ENCODE peak calls at places on chromosomes 4 and X, in six cellular contexts. U is upper lobe of left lung, C is body of pancreas, F is CD14-positive monocyte, W is neural crest cell, R is heart left ventricle. N is an unnamed sample.

GRCh38 chr4:48340905-48341775 is at the start of gene SLAIN2:
- DNase-seq in U (peak), C (peak), F (peak), W (peak), R (peak), N (peak)

GRCh38 chrX:50111762-50112161 is 89.0 kb downstream of the AKAP4 start:
- DNase-seq in U (peak), C (peak), F (no peak), W (no peak), R (no peak), N (no peak)

GRCh38 chr4:87947381-87948160 is 27.9 kb upstream of the SPP1 start:
- DNase-seq in U (no peak), C (no peak), F (no peak), W (no peak), R (no peak), N (no peak)

GRCh38 chr4:159506801-159507517 is 404.1 kb downstream of the RAPGEF2 start:
- DNase-seq in U (no peak), C (no peak), F (no peak), W (no peak), R (no peak), N (no peak)

GRCh38 chr4:120466429-120466828 is 399.8 kb upstream of the MAD2L1 start:
- DNase-seq in U (no peak), C (no peak), F (no peak), W (no peak), R (no peak), N (no peak)

GRCh38 chr4:121252224-121252806 is 88.2 kb upstream of the TNIP3 start:
- DNase-seq in U (peak), C (peak), F (no peak), W (peak), R (peak), N (peak)

GRCh38 chrX:9873952-9874351 is 87.7 kb downstream of the SHROOM2 start:
- DNase-seq in U (peak), C (peak), F (no peak), W (no peak), R (no peak), N (peak)

GRCh38 chr4:84733343-84734033 is 150.6 kb downstream of the CDS1 start:
- DNase-seq in U (no peak), C (no peak), F (no peak), W (no peak), R (peak), N (no peak)

GRCh38 chr4:176563591-176563990 is 229.1 kb downstream of the VEGFC start:
- DNase-seq in U (no peak), C (no peak), F (no peak), W (no peak), R (no peak), N (no peak)

GRCh38 chrX:69085151-69085550 is 80.1 kb downstream of the PJA1 start:
- DNase-seq in U (no peak), C (no peak), F (no peak), W (no peak), R (no peak), N (no peak)

GRCh38 chr4:113106076-113106475 is 56.6 kb downstream of the ANK2 start:
- DNase-seq in U (no peak), C (no peak), F (no peak), W (no peak), R (no peak), N (no peak)

GRCh38 chr4:138405934-138406567 is 163.9 kb upstream of the SLC7A11 start:
- DNase-seq in U (no peak), C (no peak), F (no peak), W (no peak), R (no peak), N (no peak)

GRCh38 chr4:38857354-38858096 is 908 bp upstream of the TLR6 start:
- DNase-seq in U (peak), C (peak), F (peak), W (no peak), R (peak), N (no peak)

GRCh38 chr4:132097046-132097445 is 1052.0 kb upstream of the PCDH10 start:
- DNase-seq in U (no peak), C (no peak), F (no peak), W (no peak), R (no peak), N (no peak)

GRCh38 chrX:134692990-134693389 is 34.7 kb upstream of the PLAC1 start:
- DNase-seq in U (no peak), C (no peak), F (no peak), W (no peak), R (no peak), N (no peak)

GRCh38 chrX:63661676-63662075 is 123.3 kb downstream of the ARHGEF9 start:
- DNase-seq in U (no peak), C (no peak), F (no peak), W (no peak), R (no peak), N (no peak)

GRCh38 chr4:177285953-177286352 is 23.7 kb upstream of the NEIL3 start:
- DNase-seq in U (no peak), C (no peak), F (no peak), W (no peak), R (no peak), N (no peak)

GRCh38 chrX:153622661-153623309 is 23.8 kb upstream of the CCNQ start:
- DNase-seq in U (no peak), C (no peak), F (no peak), W (no peak), R (no peak), N (no peak)

GRCh38 chr4:166625018-166625637 is 609.2 kb downstream of the SPOCK3 start:
- DNase-seq in U (no peak), C (no peak), F (no peak), W (no peak), R (no peak), N (no peak)

GRCh38 chr4:85862896-85863295 is 387.9 kb downstream of the ARHGAP24 start:
- DNase-seq in U (no peak), C (no peak), F (no peak), W (no peak), R (no peak), N (no peak)

GRCh38 chr4:130257271-130257670 is 1161.3 kb downstream of the C4orf33 start:
- DNase-seq in U (no peak), C (no peak), F (no peak), W (no peak), R (no peak), N (no peak)

GRCh38 chrX:107684956-107685385 is 56.7 kb downstream of the PRPS1 start:
- DNase-seq in U (peak), C (peak), F (peak), W (no peak), R (peak), N (peak)

GRCh38 chr4:100649478-100649877 is 131.7 kb upstream of the EMCN start:
- DNase-seq in U (no peak), C (no peak), F (no peak), W (no peak), R (no peak), N (no peak)

GRCh38 chrX:9337056-9337455 is 127.8 kb upstream of the TBL1X start:
- DNase-seq in U (no peak), C (peak), F (no peak), W (no peak), R (no peak), N (no peak)

GRCh38 chrX:19017271-19017670 is 33.4 kb upstream of the PHKA2 start:
- DNase-seq in U (no peak), C (no peak), F (no peak), W (peak), R (no peak), N (peak)

GRCh38 chr4:25861951-25862410 is 807 bp downstream of the SEL1L3 start:
- DNase-seq in U (peak), C (peak), F (no peak), W (no peak), R (no peak), N (peak)

GRCh38 chr4:107757293-107757692 is 37.3 kb upstream of the PAPSS1 start:
- DNase-seq in U (no peak), C (no peak), F (no peak), W (no peak), R (no peak), N (no peak)

GRCh38 chr4:30386266-30386895 is 333.8 kb upstream of the PCDH7 start:
- DNase-seq in U (no peak), C (no peak), F (no peak), W (no peak), R (no peak), N (no peak)

GRCh38 chr4:150510176-150510875 is 71.6 kb upstream of the MAB21L2 start:
- DNase-seq in U (no peak), C (no peak), F (no peak), W (no peak), R (no peak), N (no peak)

GRCh38 chr4:24963277-24963676 is 50.4 kb upstream of the CCDC149 start:
- DNase-seq in U (no peak), C (no peak), F (no peak), W (no peak), R (no peak), N (no peak)

GRCh38 chr4:144647095-144647959 is 1.4 kb downstream of the HHIP start:
- DNase-seq in U (no peak), C (no peak), F (no peak), W (no peak), R (no peak), N (peak)

GRCh38 chr4:123838426-123838825 is 441.8 kb downstream of the SPRY1 start:
- DNase-seq in U (no peak), C (no peak), F (no peak), W (no peak), R (no peak), N (no peak)

GRCh38 chr4:55635760-55636621 is at the start of gene NMU:
- DNase-seq in U (peak), C (peak), F (no peak), W (peak), R (no peak), N (peak)
- TF ChIP-seq CTCF in U (peak), C (no peak), F (no peak), W (peak), R (peak), N (no peak)

DNA sequence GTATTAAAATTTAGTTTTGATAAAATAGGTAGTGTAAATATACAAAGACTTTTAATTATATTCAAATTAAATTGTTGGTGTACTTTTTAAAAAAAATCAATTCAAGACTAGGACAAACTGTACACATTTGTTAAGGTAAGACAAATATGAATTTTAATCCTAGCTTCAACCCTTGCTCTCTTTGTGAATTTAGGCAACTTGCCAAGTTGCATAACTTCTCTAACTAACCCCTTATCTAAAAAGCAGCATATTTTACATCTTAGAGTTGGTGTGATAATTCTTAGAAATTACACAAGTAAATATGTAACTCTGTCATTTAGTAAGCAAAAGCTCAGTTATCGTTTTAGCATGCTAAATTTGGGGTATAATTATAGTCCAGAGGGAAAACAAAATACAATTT is 78.1 kb upstream of the FSTL5 start:
- DNase-seq in U (no peak), C (peak), F (no peak), W (no peak), R (no peak), N (no peak)
- TF ChIP-seq CTCF in U (no peak), C (no peak), F (no peak), W (no peak), R (no peak), N (no peak)

GRCh38 chrX:38189431-38190128 is 31.1 kb downstream of the SRPX start:
- DNase-seq in U (no peak), C (no peak), F (no peak), W (no peak), R (no peak), N (no peak)

DNA sequence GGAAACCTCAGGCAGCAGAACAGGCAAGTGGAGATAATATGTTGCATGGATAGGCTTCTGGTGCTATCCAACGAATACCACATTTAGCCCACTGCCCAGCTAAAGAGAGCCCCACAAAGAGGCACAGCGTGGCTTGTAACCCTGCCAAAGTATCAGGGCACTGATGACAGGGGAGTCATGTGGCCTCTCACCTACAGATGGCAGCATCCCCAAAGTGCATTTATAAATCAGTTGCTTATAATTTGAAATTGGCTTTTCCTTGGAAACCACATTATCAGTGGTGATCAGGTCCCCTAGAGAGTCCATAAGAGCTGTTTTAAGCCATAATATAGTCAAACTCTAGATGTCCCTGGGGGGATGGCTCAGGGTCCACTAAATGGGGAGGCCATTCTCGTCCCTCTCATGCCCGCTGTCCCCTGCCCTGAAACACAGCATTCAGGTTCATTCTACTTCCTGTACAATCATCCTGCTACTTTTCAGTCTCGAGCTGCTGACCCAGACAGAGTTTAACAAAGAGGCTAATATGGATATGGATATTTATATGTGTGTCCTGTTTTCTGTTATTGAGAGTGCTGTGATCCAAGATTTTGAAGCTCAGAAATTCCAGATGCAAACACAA is 28.6 kb downstream of the SRPX start:
- DNase-seq in U (no peak), C (peak), F (no peak), W (no peak), R (peak), N (peak)
- TF ChIP-seq CTCF in U (no peak), C (no peak), F (peak), W (peak), R (peak), N (peak)

DNA sequence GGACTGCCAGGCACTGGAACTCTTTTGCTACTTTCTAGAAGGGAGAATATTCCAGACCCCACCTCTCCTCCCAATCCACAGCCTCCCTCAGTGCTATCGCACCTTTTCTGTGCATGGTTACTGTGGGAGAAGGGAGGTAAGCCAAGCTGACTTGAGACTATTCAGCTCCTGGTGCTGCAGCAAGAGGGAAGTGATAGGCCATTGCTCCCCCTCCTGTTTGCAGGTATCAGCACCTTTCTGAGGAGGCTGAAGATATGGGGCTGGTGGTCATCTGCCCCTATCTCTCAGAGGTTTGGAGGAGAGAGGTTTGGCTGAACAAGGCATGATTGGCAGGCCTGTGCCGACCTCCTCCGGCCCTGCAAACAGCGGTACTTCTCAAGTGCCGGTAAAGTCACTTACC is 103.3 kb upstream of the GATB start:
- DNase-seq in U (no peak), C (no peak), F (no peak), W (no peak), R (no peak), N (no peak)
- TF ChIP-seq CTCF in U (no peak), C (no peak), F (no peak), W (no peak), R (no peak), N (no peak)

GRCh38 chr4:35461931-35462659 is 782.2 kb downstream of the ARAP2 start:
- DNase-seq in U (no peak), C (no peak), F (no peak), W (no peak), R (no peak), N (no peak)
- TF ChIP-seq CTCF in U (no peak), C (no peak), F (no peak), W (no peak), R (no peak), N (no peak)

GRCh38 chrX:17291998-17292658 is 82.9 kb upstream of the NHS start:
- DNase-seq in U (no peak), C (peak), F (no peak), W (no peak), R (no peak), N (no peak)

GRCh38 chrX:17298564-17298963 is 76.4 kb upstream of the NHS start:
- DNase-seq in U (no peak), C (no peak), F (no peak), W (no peak), R (no peak), N (no peak)

GRCh38 chrX:17295788-17296187 is 79.2 kb upstream of the NHS start:
- DNase-seq in U (no peak), C (no peak), F (no peak), W (no peak), R (no peak), N (no peak)

GRCh38 chrX:17291141-17291900 is 83.7 kb upstream of the NHS start:
- DNase-seq in U (no peak), C (no peak), F (no peak), W (no peak), R (no peak), N (no peak)

DNA sequence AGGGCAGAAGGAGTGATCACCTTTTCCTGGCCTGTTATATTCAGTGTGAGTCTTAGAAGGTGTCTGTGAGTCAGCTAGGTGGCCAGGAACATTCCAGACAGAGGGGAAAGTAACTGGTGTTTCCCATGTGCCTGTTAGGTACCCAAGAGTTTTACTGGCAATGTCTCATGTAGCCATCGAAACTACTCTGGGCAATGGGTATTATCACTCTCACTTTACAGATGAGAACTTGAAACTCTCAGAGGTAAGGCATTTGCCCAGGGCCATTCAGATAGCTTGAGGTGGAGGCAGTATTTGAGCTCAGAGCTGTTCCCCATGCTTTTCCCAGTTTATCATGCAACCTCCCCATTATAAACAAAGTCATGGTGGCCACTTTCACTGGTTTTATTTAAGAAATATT is 80.4 kb upstream of the NHS start:
- DNase-seq in U (no peak), C (no peak), F (no peak), W (no peak), R (no peak), N (no peak)
- TF ChIP-seq CTCF in U (no peak), C (no peak), F (no peak), W (no peak), R (no peak), N (no peak)

GRCh38 chrX:40637687-40638086 is 9.7 kb downstream of the CXorf38 start:
- DNase-seq in U (no peak), C (no peak), F (no peak), W (no peak), R (no peak), N (no peak)
- TF ChIP-seq CTCF in U (no peak), C (no peak), F (no peak), W (no peak), R (no peak), N (no peak)

DNA sequence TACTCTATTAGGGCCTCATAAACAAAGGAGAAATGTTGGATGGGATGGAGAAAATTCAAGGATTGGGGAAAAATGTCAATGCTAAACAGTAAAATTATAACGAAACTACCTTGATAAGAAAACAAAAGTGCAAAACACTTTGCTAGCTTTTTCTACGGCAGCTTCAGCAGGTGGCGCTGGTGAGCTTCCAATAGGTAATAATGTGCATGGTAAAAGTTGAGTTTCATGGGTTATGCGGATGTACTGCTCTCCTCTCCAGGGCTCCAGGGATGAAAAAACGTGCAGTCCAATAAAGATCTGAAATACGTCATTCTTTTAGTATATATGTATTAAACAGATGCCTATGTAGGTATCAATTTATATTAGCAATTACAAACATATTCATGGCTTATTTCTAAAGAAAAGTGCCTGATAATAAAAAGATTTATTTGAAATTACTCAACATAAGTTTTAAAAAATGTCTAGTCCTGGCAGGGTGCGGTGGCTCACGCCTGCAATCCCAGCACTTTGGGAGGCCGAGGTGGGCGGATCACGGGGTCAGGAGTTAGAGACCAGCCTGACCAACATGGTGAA is 239.6 kb downstream of the GRXCR1 start:
- DNase-seq in U (peak), C (peak), F (no peak), W (peak), R (no peak), N (peak)
- TF ChIP-seq CTCF in U (peak), C (peak), F (peak), W (peak), R (peak), N (peak)